ENCODE peak calls at places on chromosomes 6 and 20, in seven cellular contexts. F, A, Q, O, B, Z and C are unnamed samples.

GRCh38 chr6:108944707-108945685 is 96.8 kb downstream of the ARMC2 start:
- DNase-seq in A (no peak), B (peak), Z (no peak), F (no peak), Q (no peak), O (no peak), C (peak)

GRCh38 chr6:21327326-21328140 is 266.0 kb upstream of the SOX4 start:
- DNase-seq in F (no peak), O (no peak), Z (no peak), B (no peak), A (no peak), Q (no peak), C (no peak)

GRCh38 chr6:48813821-48814220 is 649.2 kb downstream of the MMUT start:
- DNase-seq in B (no peak), O (no peak), Z (no peak), F (no peak), A (no peak), Q (no peak), C (no peak)

GRCh38 chr6:71419217-71419953 is 130.8 kb downstream of the OGFRL1 start:
- DNase-seq in O (no peak), F (peak), A (no peak), Q (no peak), B (peak), Z (no peak), C (no peak)

GRCh38 chr6:46184114-46184513 is 13.3 kb upstream of the ENPP5 start:
- DNase-seq in O (no peak), Q (no peak), Z (no peak), A (no peak), F (no peak), B (peak), C (peak)

GRCh38 chr20:19047951-19048296 is 164.5 kb upstream of the SLC24A3 start:
- DNase-seq in O (no peak), F (no peak), A (no peak), B (no peak), Z (no peak), Q (no peak), C (no peak)

GRCh38 chr20:55264825-55265224 is 740.5 kb downstream of the CBLN4 start:
- DNase-seq in F (no peak), Z (no peak), B (no peak), Q (no peak), O (no peak), A (no peak), C (no peak)

GRCh38 chr6:73713426-73714147 is 17.6 kb downstream of the CD109 start:
- DNase-seq in O (no peak), Q (no peak), Z (no peak), F (no peak), A (no peak), B (no peak), C (no peak)